ENCODE peak calls at places on chromosome 3, in four cellular contexts. One of them, this sample, is unnamed.
A peak's percentile ranks its signal among the peaks of the same experiment; 100 is the strongest.

GRCh38 chr3:10344147-10344943 is 23.4 kb upstream of the SEC13 start:
- DNase-seq in PC-3: peak; percentile 63
- DNase-seq in endothelial cell of umbilical vein: peak; percentile 43
- DNase-seq in GM23248: peak; percentile 49
- DNase-seq in this sample: no peak

GRCh38 chr3:73624363-73625123 is at the start of gene PDZRN3:
- DNase-seq in PC-3: no peak
- DNase-seq in GM23248: peak; percentile 95
- DNase-seq in endothelial cell of umbilical vein: peak; percentile 15
- DNase-seq in this sample: no peak

GRCh38 chr3:11759996-11760395 is 86.7 kb downstream of the TAMM41 start:
- DNase-seq in PC-3: peak; percentile 21
- DNase-seq in endothelial cell of umbilical vein: no peak
- DNase-seq in GM23248: no peak
- DNase-seq in this sample: no peak

GRCh38 chr3:9617736-9618135 is 31.6 kb upstream of the MTMR14 start:
- DNase-seq in endothelial cell of umbilical vein: no peak
- DNase-seq in PC-3: no peak
- DNase-seq in GM23248: no peak
- DNase-seq in this sample: no peak

GRCh38 chr3:89360155-89360554 is 252.7 kb downstream of the EPHA3 start:
- DNase-seq in GM23248: peak; percentile 75
- DNase-seq in endothelial cell of umbilical vein: no peak
- DNase-seq in PC-3: peak; percentile 35
- DNase-seq in this sample: no peak

GRCh38 chr3:132117642-132118041 is 82.8 kb upstream of the CPNE4 start:
- DNase-seq in PC-3: no peak
- DNase-seq in GM23248: no peak
- DNase-seq in endothelial cell of umbilical vein: no peak
- DNase-seq in this sample: no peak

GRCh38 chr3:120634539-120634938 is 38.4 kb downstream of the NDUFB4 start:
- DNase-seq in PC-3: no peak
- DNase-seq in endothelial cell of umbilical vein: no peak
- DNase-seq in GM23248: peak; percentile 51
- DNase-seq in this sample: no peak

GRCh38 chr3:41700155-41700554 is 261.7 kb downstream of the ULK4 start:
- DNase-seq in PC-3: no peak
- DNase-seq in endothelial cell of umbilical vein: peak; percentile 23
- DNase-seq in GM23248: no peak
- DNase-seq in this sample: no peak

GRCh38 chr3:143637133-143637532 is 211.1 kb downstream of the SLC9A9 start:
- DNase-seq in GM23248: peak; percentile 6
- DNase-seq in endothelial cell of umbilical vein: no peak
- DNase-seq in PC-3: no peak
- DNase-seq in this sample: no peak

GRCh38 chr3:25156526-25157075 is 271.5 kb upstream of the RARB start:
- DNase-seq in endothelial cell of umbilical vein: peak; percentile 77
- DNase-seq in GM23248: peak; percentile 48
- DNase-seq in PC-3: peak; percentile 19
- DNase-seq in this sample: no peak

GRCh38 chr3:53217175-53217574 is 38.6 kb downstream of the TKT start:
- DNase-seq in GM23248: no peak
- DNase-seq in endothelial cell of umbilical vein: no peak
- DNase-seq in PC-3: no peak
- DNase-seq in this sample: no peak

GRCh38 chr3:153311531-153311930 is 149.5 kb downstream of the RAP2B start:
- DNase-seq in GM23248: no peak
- DNase-seq in endothelial cell of umbilical vein: no peak
- DNase-seq in PC-3: no peak
- DNase-seq in this sample: no peak

GRCh38 chr3:104032283-104032682 is 1334.4 kb upstream of the ALCAM start:
- DNase-seq in endothelial cell of umbilical vein: no peak
- DNase-seq in PC-3: no peak
- DNase-seq in GM23248: no peak
- DNase-seq in this sample: no peak

GRCh38 chr3:100257601-100258000 is 3.2 kb upstream of the TBC1D23 start:
- DNase-seq in PC-3: no peak
- DNase-seq in GM23248: peak; percentile 88
- DNase-seq in endothelial cell of umbilical vein: no peak
- DNase-seq in this sample: no peak

GRCh38 chr3:124172846-124173245 is 180.9 kb upstream of the ROPN1 start:
- DNase-seq in PC-3: peak; percentile 10
- DNase-seq in GM23248: no peak
- DNase-seq in endothelial cell of umbilical vein: no peak
- DNase-seq in this sample: no peak

GRCh38 chr3:36992806-36993325 is at the start of gene EPM2AIP1:
- DNase-seq in endothelial cell of umbilical vein: no peak
- DNase-seq in PC-3: no peak
- DNase-seq in GM23248: peak; percentile 100
- DNase-seq in this sample: no peak

GRCh38 chr3:144362126-144362525 is 390.5 kb downstream of the DIPK2A start:
- DNase-seq in PC-3: peak; percentile 65
- DNase-seq in endothelial cell of umbilical vein: no peak
- DNase-seq in GM23248: peak; percentile 37
- DNase-seq in this sample: no peak

GRCh38 chr3:65619391-65620298 is 419.1 kb downstream of the MAGI1 start:
- DNase-seq in PC-3: no peak
- DNase-seq in endothelial cell of umbilical vein: peak; percentile 89
- DNase-seq in GM23248: peak; percentile 12
- DNase-seq in this sample: no peak

GRCh38 chr3:152380048-152380447 is 111.3 kb downstream of the MBNL1 start:
- DNase-seq in endothelial cell of umbilical vein: no peak
- DNase-seq in PC-3: no peak
- DNase-seq in GM23248: no peak
- DNase-seq in this sample: no peak

GRCh38 chr3:21750831-21751391 is at the start of gene ZNF385D:
- DNase-seq in endothelial cell of umbilical vein: no peak
- DNase-seq in PC-3: peak; percentile 73
- DNase-seq in GM23248: peak; percentile 86
- DNase-seq in this sample: no peak

GRCh38 chr3:107690522-107691138 is 167.9 kb downstream of the BBX start:
- DNase-seq in PC-3: peak; percentile 84
- DNase-seq in endothelial cell of umbilical vein: peak; percentile 51
- DNase-seq in GM23248: peak; percentile 71
- DNase-seq in this sample: peak; percentile 55

GRCh38 chr3:141905129-141905528 is 28.7 kb downstream of the ATP1B3 start:
- DNase-seq in GM23248: peak; percentile 52
- DNase-seq in endothelial cell of umbilical vein: no peak
- DNase-seq in PC-3: no peak
- DNase-seq in this sample: no peak

GRCh38 chr3:160665784-160666526 is 11.0 kb upstream of the ARL14 start:
- DNase-seq in GM23248: peak; percentile 80
- DNase-seq in PC-3: peak; percentile 90
- DNase-seq in endothelial cell of umbilical vein: peak; percentile 21
- DNase-seq in this sample: no peak

GRCh38 chr3:44184319-44184953 is 57.2 kb upstream of the TOPAZ1 start:
- DNase-seq in endothelial cell of umbilical vein: no peak
- DNase-seq in GM23248: peak; percentile 14
- DNase-seq in PC-3: no peak
- DNase-seq in this sample: no peak

GRCh38 chr3:80338366-80338765 is 570.6 kb upstream of the ROBO1 start:
- DNase-seq in GM23248: peak; percentile 1
- DNase-seq in endothelial cell of umbilical vein: no peak
- DNase-seq in PC-3: peak; percentile 23
- DNase-seq in this sample: no peak

GRCh38 chr3:123695152-123695551 is 110.3 kb upstream of the HACD2 start:
- DNase-seq in endothelial cell of umbilical vein: peak; percentile 29
- DNase-seq in PC-3: no peak
- DNase-seq in GM23248: no peak
- DNase-seq in this sample: no peak

GRCh38 chr3:159765025-159765859 is 223.4 kb upstream of the IL12A start:
- DNase-seq in PC-3: peak; percentile 99
- DNase-seq in endothelial cell of umbilical vein: peak; percentile 88
- DNase-seq in GM23248: peak; percentile 100
- DNase-seq in this sample: no peak

GRCh38 chr3:174268061-174268460 is 591.1 kb upstream of the NAALADL2 start:
- DNase-seq in GM23248: no peak
- DNase-seq in endothelial cell of umbilical vein: no peak
- DNase-seq in PC-3: no peak
- DNase-seq in this sample: no peak

GRCh38 chr3:143935678-143936077 is 35.9 kb upstream of the DIPK2A start:
- DNase-seq in GM23248: no peak
- DNase-seq in endothelial cell of umbilical vein: no peak
- DNase-seq in PC-3: peak; percentile 6
- DNase-seq in this sample: no peak

GRCh38 chr3:56621686-56622085 is 61.4 kb downstream of the TASOR start:
- DNase-seq in PC-3: peak; percentile 69
- DNase-seq in endothelial cell of umbilical vein: no peak
- DNase-seq in GM23248: no peak
- DNase-seq in this sample: no peak

GRCh38 chr3:150761831-150762661 is 923 bp downstream of the SIAH2 start:
- DNase-seq in PC-3: peak; percentile 64
- DNase-seq in GM23248: peak; percentile 84
- DNase-seq in endothelial cell of umbilical vein: peak; percentile 69
- DNase-seq in this sample: no peak

GRCh38 chr3:69505770-69506407 is 120.0 kb upstream of the FRMD4B start:
- DNase-seq in endothelial cell of umbilical vein: peak; percentile 3
- DNase-seq in GM23248: peak; percentile 4
- DNase-seq in PC-3: no peak
- DNase-seq in this sample: no peak

GRCh38 chr3:135148431-135148830 is 353.4 kb downstream of the EPHB1 start:
- DNase-seq in endothelial cell of umbilical vein: no peak
- DNase-seq in PC-3: no peak
- DNase-seq in GM23248: no peak
- DNase-seq in this sample: no peak

GRCh38 chr3:38136272-38136806 is 588 bp downstream of the ACAA1 start:
- DNase-seq in PC-3: no peak
- DNase-seq in GM23248: peak; percentile 72
- DNase-seq in endothelial cell of umbilical vein: no peak
- DNase-seq in this sample: no peak

GRCh38 chr3:168047190-168047795 is 48.4 kb downstream of the GOLIM4 start:
- DNase-seq in GM23248: peak; percentile 90
- DNase-seq in endothelial cell of umbilical vein: peak; percentile 83
- DNase-seq in PC-3: peak; percentile 90
- DNase-seq in this sample: peak; percentile 83

GRCh38 chr3:46632792-46633191 is 20.5 kb downstream of the FAM240A start:
- DNase-seq in PC-3: no peak
- DNase-seq in endothelial cell of umbilical vein: no peak
- DNase-seq in GM23248: peak; percentile 55
- DNase-seq in this sample: no peak

GRCh38 chr3:37779289-37780152 is 82.2 kb upstream of the CTDSPL start:
- DNase-seq in PC-3: peak; percentile 84
- DNase-seq in GM23248: peak; percentile 83
- DNase-seq in endothelial cell of umbilical vein: peak; percentile 76
- DNase-seq in this sample: no peak

GRCh38 chr3:48624767-48625166 is 3.2 kb upstream of the TMEM89 start:
- DNase-seq in GM23248: no peak
- DNase-seq in PC-3: no peak
- DNase-seq in endothelial cell of umbilical vein: no peak
- DNase-seq in this sample: no peak
- H3K9ac ChIP-seq in GM23248: no peak overlapping the region
- H3K9ac ChIP-seq in PC-3: no peak overlapping the region
- H3K9ac ChIP-seq in endothelial cell of umbilical vein: no peak overlapping the region
- H3K9ac ChIP-seq in this sample: no peak overlapping the region

GRCh38 chr3:87792193-87792531 is 266.6 kb downstream of the CGGBP1 start:
- DNase-seq in PC-3: no peak
- DNase-seq in endothelial cell of umbilical vein: no peak
- DNase-seq in GM23248: no peak
- DNase-seq in this sample: no peak
- TF ChIP-seq EZH2 in PC-3: no peak
- TF ChIP-seq EZH2 in endothelial cell of umbilical vein: no peak
- TF ChIP-seq EZH2 in GM23248: peak; percentile 74
- TF ChIP-seq EZH2 in this sample: no peak

DNA sequence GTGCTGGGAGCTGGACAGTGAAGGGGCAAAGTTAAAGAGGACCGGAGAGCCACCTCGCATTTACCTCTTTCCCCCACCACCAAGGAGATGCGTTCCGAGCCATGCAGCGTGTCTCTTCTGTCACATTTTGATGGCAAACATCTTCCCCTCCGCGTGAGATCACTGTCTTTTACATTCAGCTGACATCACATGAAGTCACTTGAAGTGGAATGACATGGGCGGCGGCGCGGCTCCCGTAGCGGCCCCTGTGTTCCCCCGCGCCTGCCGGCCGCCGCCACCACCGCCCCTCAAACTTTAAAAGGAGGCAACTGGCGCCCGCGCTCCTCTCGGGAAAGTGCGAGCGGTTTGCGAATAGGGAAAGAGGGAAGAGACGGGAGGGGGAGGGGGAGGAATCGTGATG is at the start of gene FEZF2:
- DNase-seq in PC-3: no peak
- DNase-seq in GM23248: no peak
- DNase-seq in endothelial cell of umbilical vein: no peak
- DNase-seq in this sample: no peak
- H3K4me3 ChIP-seq in PC-3: peak within 1 kb of the TSS; percentile 34
- H3K4me3 ChIP-seq in GM23248: peak within 1 kb of the TSS; percentile 73
- H3K4me3 ChIP-seq in endothelial cell of umbilical vein: peak within 1 kb of the TSS; percentile 10
- H3K4me3 ChIP-seq in this sample: no peak within 1 kb of the TSS

DNA sequence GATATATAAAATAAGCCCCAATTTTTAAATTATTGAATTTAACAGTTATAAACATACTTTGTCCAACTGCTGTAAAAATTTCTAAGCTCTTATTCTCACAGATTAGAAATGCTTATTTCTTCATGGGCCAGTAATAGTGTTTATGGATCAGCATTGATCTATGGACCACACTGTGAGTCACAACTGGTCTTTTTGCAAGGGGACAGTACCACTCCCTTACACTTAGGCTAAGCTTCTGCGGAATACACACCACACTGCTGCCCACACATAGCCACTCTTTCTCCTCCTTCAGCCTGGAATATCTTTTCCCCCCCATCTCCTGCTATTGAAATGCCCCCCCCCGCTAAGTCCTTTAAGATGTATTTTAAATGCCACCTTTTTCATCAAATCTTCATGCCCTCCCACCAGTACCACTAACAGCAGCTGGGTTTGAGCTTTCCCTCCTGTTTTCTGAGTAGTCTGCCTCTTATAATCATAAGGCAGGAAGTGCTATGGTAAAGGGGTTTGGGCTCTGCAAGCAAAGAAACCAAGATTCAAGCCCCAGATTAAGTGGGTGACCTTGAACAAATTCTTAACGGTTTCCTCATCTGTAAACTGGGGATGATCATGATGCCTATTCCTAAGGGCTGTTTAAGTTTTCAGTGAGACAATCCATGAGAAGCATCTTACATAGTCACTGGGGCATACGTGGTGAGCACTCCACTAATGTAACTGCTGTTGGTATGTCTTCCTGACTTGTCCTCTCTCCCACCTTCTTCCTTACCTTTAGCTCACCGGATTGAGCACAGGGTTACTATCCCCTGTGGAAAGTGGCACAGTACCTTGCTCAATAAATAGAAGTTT is 69.2 kb downstream of the DCUN1D1 start:
- DNase-seq in endothelial cell of umbilical vein: no peak
- DNase-seq in PC-3: no peak
- DNase-seq in GM23248: no peak
- DNase-seq in this sample: no peak
- H3K9ac ChIP-seq in endothelial cell of umbilical vein: no peak overlapping the region
- H3K9ac ChIP-seq in PC-3: no peak overlapping the region
- H3K9ac ChIP-seq in GM23248: no peak overlapping the region
- H3K9ac ChIP-seq in this sample: no peak overlapping the region

This sample was measured in SK-N-MC.